ENCODE peak calls at places on chromosomes 12 and 14, in four cellular contexts. Z is tibial artery, T is suprapubic skin, M is right lobe of liver. V is an unnamed sample.

GRCh38 chr12:48185181-48185919 is 1.9 kb downstream of the CCDC184 start:
- DNase-seq in M (no peak), T (no peak), Z (no peak), V (no peak)

GRCh38 chr14:104872469-104873341 is 7.6 kb downstream of the CEP170B start:
- DNase-seq in Z (no peak), M (peak; percentile 92), T (no peak), V (no peak)

GRCh38 chr12:170361-171225 is 43.4 kb downstream of the SLC6A12 start:
- DNase-seq in M (no peak), T (no peak), Z (no peak), V (no peak)

GRCh38 chr12:108320503-108321293 is 18.4 kb downstream of the CMKLR1 start:
- DNase-seq in T (no peak), Z (no peak), M (no peak), V (no peak)

GRCh38 chr12:1822699-1823098 is 2.3 kb downstream of the LRTM2 start:
- DNase-seq in M (no peak), T (no peak), Z (no peak), V (no peak)

GRCh38 chr12:67354966-67355365 is 85.8 kb downstream of the CAND1 start:
- DNase-seq in M (no peak), Z (no peak), T (no peak), V (no peak)

GRCh38 chr12:42119085-42119633 is 25.5 kb downstream of the GXYLT1 start:
- DNase-seq in T (no peak), M (no peak), Z (no peak), V (no peak)

GRCh38 chr12:14782756-14783155 is 20.5 kb downstream of the WBP11 start:
- DNase-seq in Z (no peak), M (no peak), T (no peak), V (no peak)

GRCh38 chr12:131922772-131923171 is 6.3 kb upstream of the PUS1 start:
- DNase-seq in M (no peak), T (no peak), Z (no peak), V (no peak)

GRCh38 chr12:34209259-34209835 is 187.1 kb downstream of the ALG10 start:
- DNase-seq in Z (no peak), T (peak; percentile 72), M (no peak), V (no peak)

GRCh38 chr12:34208331-34209258 is 186.3 kb downstream of the ALG10 start:
- DNase-seq in Z (no peak), M (no peak), T (peak; percentile 78), V (no peak)

GRCh38 chr12:34212651-34213050 is 190.4 kb downstream of the ALG10 start:
- DNase-seq in T (no peak), Z (no peak), M (no peak), V (no peak)

GRCh38 chr12:34210183-34210582 is 187.9 kb downstream of the ALG10 start:
- DNase-seq in M (no peak), Z (no peak), T (no peak), V (no peak)

GRCh38 chr12:34210689-34211530 is 188.6 kb downstream of the ALG10 start:
- DNase-seq in Z (no peak), T (no peak), M (no peak), V (no peak)
- H3K9me3 ChIP-seq in Z (no peaks in the 10 kb centered on the region), T (no peaks in the 10 kb centered on the region), M (no peaks in the 10 kb centered on the region), V (no peaks in the 10 kb centered on the region)

DNA sequence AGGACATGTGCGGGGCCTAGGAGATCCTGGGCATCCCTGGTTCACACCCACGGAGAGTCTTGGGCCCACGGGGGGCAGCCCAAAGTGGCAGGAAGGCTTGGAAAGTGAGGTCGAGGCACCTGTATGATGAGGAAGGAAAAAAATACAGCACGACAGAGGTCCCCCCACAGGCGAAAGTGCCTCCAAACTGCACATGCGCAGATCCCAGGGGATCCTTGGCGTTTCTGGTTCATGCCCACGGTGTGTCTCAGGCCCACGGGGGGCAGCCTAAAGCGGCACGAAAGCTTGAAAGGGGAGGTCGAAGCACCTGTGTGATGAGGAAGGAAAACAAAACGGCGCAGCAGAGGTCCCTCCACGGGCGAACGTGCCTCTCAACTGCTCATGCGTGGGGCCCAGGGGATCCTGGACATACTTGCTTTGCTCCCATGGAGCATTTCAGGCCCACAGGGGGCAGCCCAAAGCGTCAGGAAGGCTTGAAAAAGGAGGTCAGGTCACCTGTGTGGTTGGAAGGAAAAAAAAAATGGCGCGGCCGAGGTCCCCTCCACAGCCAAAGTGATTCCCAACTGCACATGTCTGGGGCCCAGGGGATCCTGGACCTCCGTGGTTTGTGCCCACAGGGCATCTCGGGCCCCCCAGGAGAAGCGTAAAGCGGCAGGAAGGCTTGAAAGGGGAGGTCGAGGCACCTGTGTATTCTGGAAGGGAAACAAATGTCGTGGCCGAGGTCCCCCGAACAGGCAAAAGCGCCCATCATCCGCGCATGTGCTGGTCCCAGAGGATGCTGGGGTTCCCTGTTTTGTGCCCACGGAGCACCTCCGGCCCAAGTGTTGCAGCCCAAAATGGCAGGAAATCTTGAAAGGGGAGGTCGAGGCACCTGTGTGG is 582.6 kb downstream of the ALG10 start:
- DNase-seq in M (no peak), Z (no peak), T (peak; percentile 72), V (no peak)
- H3K9me3 ChIP-seq in M (no peaks in the 10 kb centered on the region), Z (peaks cover 85% of the 10 kb centered on the region), T (peaks cover 51% of the 10 kb centered on the region), V (no peaks in the 10 kb centered on the region)

DNA sequence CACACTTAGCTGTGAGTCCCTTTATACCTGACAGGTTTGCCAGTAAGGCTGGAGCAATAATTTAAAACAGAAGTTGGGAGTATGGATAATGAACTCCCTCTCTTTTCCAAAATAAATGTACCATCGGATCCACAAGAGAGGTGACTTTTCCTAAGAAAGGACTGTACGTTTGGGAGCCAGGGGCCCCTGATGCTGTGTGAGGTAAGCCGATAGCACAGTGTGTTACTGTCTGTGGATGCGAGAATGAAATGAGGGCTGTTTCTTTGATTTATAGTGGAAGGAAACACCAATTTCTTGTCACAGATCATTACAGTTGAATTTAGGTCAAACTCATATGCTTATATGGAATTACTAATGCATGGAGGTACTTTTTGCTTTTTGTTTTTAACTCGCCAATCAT is 147.7 kb downstream of the ZNF664 start:
- DNase-seq in Z (no peak), M (no peak), T (peak; percentile 1), V (no peak)
- H3K9me3 ChIP-seq in Z (no peaks in the 10 kb centered on the region), M (no peaks in the 10 kb centered on the region), T (no peaks in the 10 kb centered on the region), V (no peaks in the 10 kb centered on the region)

DNA sequence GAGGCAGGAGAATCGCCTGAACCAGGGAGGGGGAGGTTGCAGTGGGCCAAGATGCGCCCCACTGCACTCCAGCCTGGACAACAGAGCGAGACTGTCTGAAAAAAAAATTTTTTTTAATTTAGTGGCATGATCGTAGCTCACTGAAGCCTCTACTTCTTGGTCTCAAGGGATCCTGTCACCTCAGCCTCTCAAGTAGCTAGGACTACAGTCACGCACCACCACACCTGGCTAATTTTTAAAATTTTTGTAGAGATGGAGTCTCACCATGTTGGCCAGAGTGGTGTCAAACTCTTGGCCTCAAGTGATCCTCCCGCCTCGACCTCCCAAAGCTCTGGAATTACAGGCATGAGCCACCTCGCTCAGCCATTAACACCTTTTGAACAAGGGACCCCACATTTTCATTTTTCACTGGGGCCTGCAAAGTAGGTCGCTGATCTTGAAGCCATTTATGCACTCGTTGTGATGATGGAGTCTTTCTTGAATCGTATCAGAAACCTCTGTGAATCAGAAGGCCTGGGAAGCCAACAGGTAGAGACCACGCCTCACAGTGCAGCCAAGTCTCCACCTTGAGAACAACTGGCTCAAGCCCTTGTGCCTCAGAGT is 5.9 kb downstream of the HCAR1 start:
- DNase-seq in Z (no peak), M (no peak), T (no peak), V (no peak)
- H3K9me3 ChIP-seq in Z (no peaks in the 10 kb centered on the region), M (no peaks in the 10 kb centered on the region), T (no peaks in the 10 kb centered on the region), V (no peaks in the 10 kb centered on the region)

DNA sequence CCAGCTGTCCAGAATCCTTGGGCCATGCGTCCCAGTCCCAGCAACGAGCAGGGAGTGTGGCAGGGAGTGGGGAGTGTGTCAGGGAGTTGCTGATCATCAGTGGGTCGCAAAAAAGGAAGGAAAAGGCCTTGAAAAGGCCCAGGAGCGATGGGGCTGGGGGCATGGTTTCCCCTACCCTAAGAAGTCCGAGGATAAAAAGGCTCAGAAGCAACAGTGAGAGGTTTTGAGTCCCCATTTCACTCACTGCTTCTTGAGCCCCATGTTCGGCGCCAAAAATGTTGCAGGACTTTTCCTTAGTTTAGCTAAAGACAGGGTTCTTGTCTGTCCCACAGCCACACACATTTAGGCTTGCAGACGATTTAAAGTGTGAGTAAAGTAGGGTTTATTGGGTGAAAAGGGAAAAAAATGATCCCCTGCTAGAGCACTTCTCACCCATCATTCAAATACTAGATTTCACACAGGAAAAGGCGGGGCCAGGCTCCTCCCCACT is 189.5 kb downstream of the KCNC2 start:
- DNase-seq in M (no peak), Z (no peak), T (no peak), V (no peak)
- H3K9me3 ChIP-seq in M (peaks cover 14% of the 10 kb centered on the region), Z (peaks cover 40% of the 10 kb centered on the region), T (peaks cover 33% of the 10 kb centered on the region), V (no peaks in the 10 kb centered on the region)

GRCh38 chr12:11872055-11872454 is 198.7 kb upstream of the BCL2L14 start:
- DNase-seq in M (no peak), Z (no peak), T (no peak), V (no peak)
- H3K9me3 ChIP-seq in M (no peaks in the 10 kb centered on the region), Z (no peaks in the 10 kb centered on the region), T (no peaks in the 10 kb centered on the region), V (no peaks in the 10 kb centered on the region)

GRCh38 chr14:105935384-105935783 is 409.0 kb downstream of the TMEM121 start:
- DNase-seq in T (peak; percentile 49), M (no peak), Z (no peak), V (peak; percentile 9)
- H3K9me3 ChIP-seq in T (peaks cover 24% of the 10 kb centered on the region), M (no peaks in the 10 kb centered on the region), Z (peaks cover 26% of the 10 kb centered on the region), V (no peaks in the 10 kb centered on the region)

V was measured in colonic mucosa.